ENCODE peak calls at places on chromosomes 2 and 18, in nine cellular contexts. Z, T, Y, U, R, C, P, H and F are unnamed samples.

GRCh38 chr2:157725856-157726255 is 97.2 kb upstream of the ACVR1C start:
- DNase-seq in Z (no peak), T (peak), Y (peak), U (no peak), R (no peak), C (no peak), P (no peak), H (no peak), F (no peak)

GRCh38 chr18:2515408-2515807 is 55.9 kb downstream of the METTL4 start:
- DNase-seq in Z (peak), T (peak), Y (peak), U (no peak), R (no peak), C (peak), P (no peak), H (no peak), F (peak)

GRCh38 chr18:3717626-3718025 is 267.7 kb downstream of the TGIF1 start:
- DNase-seq in Z (no peak), T (no peak), Y (no peak), U (no peak), R (no peak), C (no peak), P (no peak), H (no peak), F (no peak)

GRCh38 chr2:179274749-179275148 is 10.1 kb upstream of the SESTD1 start:
- DNase-seq in Z (no peak), T (no peak), Y (peak), U (no peak), R (no peak), C (no peak), P (no peak), H (no peak), F (no peak)

GRCh38 chr2:86414996-86415395 is 26.2 kb upstream of the KDM3A start:
- DNase-seq in Z (no peak), T (no peak), Y (no peak), U (no peak), R (no peak), C (no peak), P (no peak), H (peak), F (no peak)

GRCh38 chr18:27363918-27364317 is 178.8 kb upstream of the CHST9 start:
- DNase-seq in Z (peak), T (peak), Y (peak), U (no peak), R (peak), C (peak), P (no peak), H (no peak), F (peak)

GRCh38 chr18:2980607-2980923 is 32.4 kb downstream of the LPIN2 start:
- DNase-seq in Z (no peak), T (no peak), Y (no peak), U (no peak), R (no peak), C (no peak), P (no peak), H (no peak), F (no peak)

GRCh38 chr18:3449702-3450357 is at the start of gene TGIF1:
- DNase-seq in Z (peak), T (peak), Y (peak), U (peak), R (peak), C (peak), P (peak), H (no peak), F (peak)

GRCh38 chr18:60668583-60668982 is 296.0 kb upstream of the MC4R start:
- DNase-seq in Z (no peak), T (peak), Y (no peak), U (no peak), R (no peak), C (peak), P (no peak), H (no peak), F (no peak)

GRCh38 chr2:16120591-16120990 is 180.2 kb downstream of the MYCN start:
- DNase-seq in Z (no peak), T (no peak), Y (no peak), U (no peak), R (no peak), C (no peak), P (no peak), H (peak), F (no peak)

GRCh38 chr2:148675708-148676107 is 31.2 kb downstream of the EPC2 start:
- DNase-seq in Z (peak), T (peak), Y (no peak), U (no peak), R (no peak), C (no peak), P (no peak), H (no peak), F (peak)

GRCh38 chr18:5628512-5629255 is 84.9 kb upstream of the EPB41L3 start:
- DNase-seq in Z (peak), T (peak), Y (peak), U (no peak), R (no peak), C (peak), P (peak), H (peak), F (peak)

GRCh38 chr2:1837022-1837421 is 92.7 kb upstream of the PXDN start:
- DNase-seq in Z (no peak), T (peak), Y (no peak), U (no peak), R (no peak), C (no peak), P (no peak), H (no peak), F (peak)

GRCh38 chr2:1838426-1838825 is 94.1 kb upstream of the PXDN start:
- DNase-seq in Z (no peak), T (no peak), Y (no peak), U (no peak), R (no peak), C (no peak), P (no peak), H (no peak), F (no peak)

GRCh38 chr2:1840046-1840445 is 95.7 kb upstream of the PXDN start:
- DNase-seq in Z (no peak), T (no peak), Y (no peak), U (no peak), R (no peak), C (no peak), P (no peak), H (no peak), F (no peak)

GRCh38 chr2:1837458-1837857 is 93.1 kb upstream of the PXDN start:
- DNase-seq in Z (no peak), T (no peak), Y (no peak), U (no peak), R (no peak), C (no peak), P (no peak), H (no peak), F (no peak)

DNA sequence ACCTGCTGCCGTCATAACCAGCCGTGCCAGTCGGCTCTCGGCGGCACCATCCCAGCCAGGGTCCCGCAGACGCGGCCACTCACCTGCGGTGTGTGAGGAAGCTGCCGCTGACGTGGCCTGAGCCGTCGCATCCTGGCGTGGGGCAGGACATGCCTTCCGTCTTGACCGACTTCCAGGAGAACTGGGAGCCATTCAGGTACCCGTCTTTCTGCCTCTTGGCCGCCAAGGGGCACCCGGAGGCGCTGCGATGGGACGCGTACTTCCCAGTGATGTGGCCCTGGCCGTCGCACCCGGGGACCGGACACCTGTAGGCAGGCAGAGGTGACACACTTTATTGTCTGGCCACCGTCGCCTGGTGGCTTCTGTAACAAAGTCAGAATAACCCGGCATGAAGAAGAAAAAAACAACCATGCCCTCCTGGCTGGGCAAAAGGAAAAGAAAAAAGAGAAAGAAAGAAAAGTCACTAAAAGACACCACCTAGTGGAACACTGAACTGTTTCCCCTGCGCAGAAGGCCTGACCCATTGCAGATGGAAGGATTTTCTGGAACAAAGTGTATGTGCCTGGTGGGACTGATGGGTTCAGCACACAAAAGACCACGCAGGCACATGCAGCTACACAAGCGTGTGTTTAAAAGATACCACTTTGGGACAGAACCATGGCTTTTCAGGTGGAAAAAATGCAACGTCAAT is 94.9 kb upstream of the PXDN start:
- DNase-seq in Z (no peak), T (no peak), Y (no peak), U (no peak), R (no peak), C (no peak), P (no peak), H (no peak), F (no peak)
- TF ChIP-seq CTCF in Z (no peak), T (peak), Y (no peak), U (peak), R (no peak), C (peak), P (no peak), H (no peak), F (no peak)

GRCh38 chr2:240436626-240437180 is 1.2 kb downstream of the GPC1 start:
- DNase-seq in Z (peak), T (peak), Y (peak), U (no peak), R (no peak), C (peak), P (peak), H (peak), F (peak)
- H3K4me3 ChIP-seq in Z (peak), T (peak), Y (peak), U (peak), R (peak), C (peak), P (peak), H (peak), F (peak)

DNA sequence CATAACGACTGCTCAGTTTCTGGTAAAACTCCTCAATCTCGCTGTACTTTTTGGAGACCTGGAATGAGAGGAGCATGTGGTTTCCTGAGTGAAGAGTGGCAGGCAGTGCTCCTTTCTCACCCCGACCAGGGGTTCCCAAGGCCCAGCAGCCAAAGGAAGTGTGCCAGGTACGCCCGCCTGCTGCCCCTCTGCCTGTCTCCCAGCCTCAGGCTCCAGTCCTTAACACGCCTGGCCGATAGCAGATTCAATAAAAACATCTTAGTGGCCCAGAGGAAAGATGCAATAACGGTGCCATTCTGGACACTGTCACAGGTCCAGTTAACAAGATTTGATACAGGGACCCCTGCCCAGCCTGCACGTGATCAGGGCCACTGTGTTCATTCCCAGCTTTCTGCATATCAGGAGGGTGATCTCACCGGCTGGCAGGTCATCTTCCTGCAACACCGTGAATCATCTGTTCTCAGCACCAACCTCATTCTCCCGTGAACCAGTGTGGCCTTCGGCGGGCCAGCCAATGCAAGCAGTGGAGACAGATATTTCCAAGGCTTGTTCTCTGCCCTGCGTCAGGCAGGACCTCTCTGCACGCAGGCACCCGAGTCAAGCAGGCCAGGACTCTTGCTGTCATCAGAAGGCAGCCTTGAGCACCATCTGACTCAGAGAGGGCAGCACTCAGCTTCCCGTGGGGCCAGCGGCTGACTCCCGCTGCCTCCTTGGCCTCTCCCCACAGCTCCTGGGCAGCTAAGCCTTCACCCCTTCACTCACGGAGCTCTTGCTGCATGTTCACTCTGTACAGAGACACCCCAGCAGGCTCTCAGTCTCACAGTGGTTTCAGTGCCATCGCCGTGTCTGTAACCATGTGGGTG is 9.5 kb downstream of the HS1BP3 start:
- DNase-seq in Z (peak), T (peak), Y (peak), U (peak), R (no peak), C (peak), P (no peak), H (no peak), F (peak)
- TF ChIP-seq CTCF in Z (no peak), T (no peak), Y (no peak), U (no peak), R (no peak), C (no peak), P (no peak), H (no peak), F (no peak)

GRCh38 chr2:100812573-100812972 is 7.4 kb upstream of the NPAS2 start:
- DNase-seq in Z (no peak), T (no peak), Y (no peak), U (no peak), R (no peak), C (no peak), P (no peak), H (no peak), F (no peak)
- H3K4me3 ChIP-seq in Z (no peak), T (no peak), Y (no peak), U (no peak), R (no peak), C (no peak), P (no peak), H (no peak), F (no peak)

GRCh38 chr2:204026294-204026693 is 89.7 kb downstream of the ICOS start:
- DNase-seq in Z (no peak), T (no peak), Y (no peak), U (no peak), R (no peak), C (no peak), P (no peak), H (no peak), F (no peak)
- TF ChIP-seq CTCF in Z (peak), T (no peak), Y (peak), U (no peak), R (no peak), C (peak), P (no peak), H (peak), F (peak)

DNA sequence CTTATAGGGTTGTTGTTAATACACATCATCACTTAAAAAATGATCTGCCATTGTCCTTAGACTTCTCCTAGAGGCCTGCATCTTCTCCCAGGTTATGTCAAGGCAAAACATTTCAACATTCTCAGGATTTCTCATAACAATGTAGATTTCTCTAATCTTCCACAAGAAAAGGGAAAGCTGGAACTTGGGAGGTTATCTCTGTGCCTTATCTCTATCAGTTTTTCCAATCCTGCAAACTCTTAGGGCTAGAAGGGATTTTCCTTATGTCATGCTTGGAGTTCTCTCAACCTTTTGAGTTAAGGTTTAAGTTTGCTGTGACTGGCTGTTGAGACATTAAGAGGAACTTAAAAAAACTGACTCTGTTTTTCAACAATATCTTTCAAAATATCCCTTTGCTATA is 300.6 kb upstream of the TFPI start:
- DNase-seq in Z (peak), T (no peak), Y (no peak), U (no peak), R (no peak), C (no peak), P (no peak), H (no peak), F (no peak)
- H3K4me3 ChIP-seq in Z (no peak), T (no peak), Y (no peak), U (no peak), R (no peak), C (no peak), P (no peak), H (no peak), F (no peak)

GRCh38 chr2:234863043-234863934 is 88.5 kb upstream of the SH3BP4 start:
- DNase-seq in Z (peak), T (peak), Y (peak), U (no peak), R (peak), C (peak), P (peak), H (peak), F (peak)
- TF ChIP-seq CTCF in Z (no peak), T (peak), Y (no peak), U (no peak), R (peak), C (no peak), P (no peak), H (no peak), F (no peak)